ENCODE peak calls at places on chromosomes 6 and 20, in six cellular contexts. One of them, this sample, is unnamed.

GRCh38 chr20:53040678-53041674 is 68.8 kb downstream of the TSHZ2 start:
- DNase-seq in PC-9: no peak
- DNase-seq in fibroblast of the aortic adventitia: peak; percentile 59
- DNase-seq in hepatocyte: no peak
- DNase-seq in heart left ventricle: peak; percentile 53
- DNase-seq in endothelial cell: no peak
- DNase-seq in this sample: no peak

GRCh38 chr20:5410450-5410849 is 93.7 kb upstream of the PROKR2 start:
- DNase-seq in fibroblast of the aortic adventitia: no peak
- DNase-seq in PC-9: no peak
- DNase-seq in hepatocyte: no peak
- DNase-seq in endothelial cell: no peak
- DNase-seq in heart left ventricle: no peak
- DNase-seq in this sample: no peak

GRCh38 chr20:31948008-31948407 is 3.8 kb downstream of the PDRG1 start:
- DNase-seq in endothelial cell: no peak
- DNase-seq in fibroblast of the aortic adventitia: no peak
- DNase-seq in PC-9: no peak
- DNase-seq in hepatocyte: no peak
- DNase-seq in heart left ventricle: no peak
- DNase-seq in this sample: no peak

GRCh38 chr6:147506704-147507114 is 1.8 kb upstream of the SAMD5 start:
- DNase-seq in PC-9: peak; percentile 53
- DNase-seq in endothelial cell: peak; percentile 85
- DNase-seq in hepatocyte: peak; percentile 82
- DNase-seq in fibroblast of the aortic adventitia: peak; percentile 33
- DNase-seq in heart left ventricle: peak; percentile 81
- DNase-seq in this sample: no peak

GRCh38 chr20:626579-626978 is 16.5 kb upstream of the TCF15 start:
- DNase-seq in heart left ventricle: no peak
- DNase-seq in endothelial cell: no peak
- DNase-seq in fibroblast of the aortic adventitia: no peak
- DNase-seq in PC-9: no peak
- DNase-seq in hepatocyte: no peak
- DNase-seq in this sample: no peak

GRCh38 chr6:113701552-113702254 is 155.4 kb upstream of the MARCKS start:
- DNase-seq in heart left ventricle: no peak
- DNase-seq in fibroblast of the aortic adventitia: peak; percentile 62
- DNase-seq in endothelial cell: no peak
- DNase-seq in hepatocyte: no peak
- DNase-seq in PC-9: no peak
- DNase-seq in this sample: no peak

GRCh38 chr20:57693670-57694329 is 16.0 kb downstream of the PMEPA1 start:
- DNase-seq in PC-9: no peak
- DNase-seq in fibroblast of the aortic adventitia: no peak
- DNase-seq in endothelial cell: no peak
- DNase-seq in hepatocyte: no peak
- DNase-seq in heart left ventricle: no peak
- DNase-seq in this sample: no peak

GRCh38 chr6:151241853-151242252 is 2.1 kb downstream of the AKAP12 start:
- DNase-seq in endothelial cell: no peak
- DNase-seq in hepatocyte: no peak
- DNase-seq in heart left ventricle: no peak
- DNase-seq in PC-9: no peak
- DNase-seq in fibroblast of the aortic adventitia: peak; percentile 22
- DNase-seq in this sample: no peak

GRCh38 chr20:50263831-50264230 is 73.2 kb downstream of the CEBPB start:
- DNase-seq in fibroblast of the aortic adventitia: no peak
- DNase-seq in PC-9: no peak
- DNase-seq in endothelial cell: no peak
- DNase-seq in heart left ventricle: no peak
- DNase-seq in hepatocyte: no peak
- DNase-seq in this sample: no peak

GRCh38 chr6:120056085-120056484 is 706.5 kb upstream of the MAN1A1 start:
- DNase-seq in fibroblast of the aortic adventitia: no peak
- DNase-seq in heart left ventricle: no peak
- DNase-seq in hepatocyte: no peak
- DNase-seq in endothelial cell: no peak
- DNase-seq in PC-9: no peak
- DNase-seq in this sample: no peak

GRCh38 chr20:64065973-64066341 is 3.0 kb downstream of the TCEA2 start:
- DNase-seq in heart left ventricle: no peak
- DNase-seq in endothelial cell: no peak
- DNase-seq in fibroblast of the aortic adventitia: peak; percentile 59
- DNase-seq in hepatocyte: no peak
- DNase-seq in PC-9: peak; percentile 92
- DNase-seq in this sample: no peak

GRCh38 chr6:87912102-87912501 is 135.5 kb upstream of the SPACA1 start:
- DNase-seq in fibroblast of the aortic adventitia: no peak
- DNase-seq in hepatocyte: no peak
- DNase-seq in PC-9: no peak
- DNase-seq in endothelial cell: no peak
- DNase-seq in heart left ventricle: no peak
- DNase-seq in this sample: no peak

GRCh38 chr20:63005862-63006564 is 751 bp downstream of the BHLHE23 start:
- DNase-seq in endothelial cell: no peak
- DNase-seq in heart left ventricle: no peak
- DNase-seq in fibroblast of the aortic adventitia: no peak
- DNase-seq in hepatocyte: no peak
- DNase-seq in PC-9: no peak
- DNase-seq in this sample: no peak

GRCh38 chr6:83884523-83884922 is 25.0 kb downstream of the CYB5R4 start:
- DNase-seq in fibroblast of the aortic adventitia: peak; percentile 70
- DNase-seq in heart left ventricle: no peak
- DNase-seq in hepatocyte: peak; percentile 44
- DNase-seq in PC-9: no peak
- DNase-seq in endothelial cell: no peak
- DNase-seq in this sample: no peak

GRCh38 chr20:32660661-32661060 is 13.1 kb downstream of the C20orf203 start:
- DNase-seq in hepatocyte: no peak
- DNase-seq in fibroblast of the aortic adventitia: no peak
- DNase-seq in PC-9: no peak
- DNase-seq in endothelial cell: no peak
- DNase-seq in heart left ventricle: no peak
- DNase-seq in this sample: no peak

GRCh38 chr6:105886066-105886811 is 199.9 kb upstream of the PRDM1 start:
- DNase-seq in PC-9: no peak
- DNase-seq in endothelial cell: no peak
- DNase-seq in heart left ventricle: no peak
- DNase-seq in hepatocyte: no peak
- DNase-seq in fibroblast of the aortic adventitia: no peak
- DNase-seq in this sample: no peak

GRCh38 chr6:157513619-157514485 is 132.9 kb downstream of the ZDHHC14 start:
- DNase-seq in PC-9: no peak
- DNase-seq in endothelial cell: no peak
- DNase-seq in heart left ventricle: no peak
- DNase-seq in hepatocyte: no peak
- DNase-seq in fibroblast of the aortic adventitia: no peak
- DNase-seq in this sample: no peak

GRCh38 chr20:32839227-32839981 is 19.3 kb upstream of the EFCAB8 start:
- DNase-seq in endothelial cell: no peak
- DNase-seq in hepatocyte: no peak
- DNase-seq in heart left ventricle: no peak
- DNase-seq in PC-9: no peak
- DNase-seq in fibroblast of the aortic adventitia: no peak
- DNase-seq in this sample: no peak

GRCh38 chr6:26311012-26311384 is 54.0 kb upstream of the BTN3A2 start:
- DNase-seq in hepatocyte: no peak
- DNase-seq in heart left ventricle: no peak
- DNase-seq in fibroblast of the aortic adventitia: peak; percentile 59
- DNase-seq in PC-9: no peak
- DNase-seq in endothelial cell: no peak
- DNase-seq in this sample: no peak

GRCh38 chr6:82955841-82956240 is 109.8 kb downstream of the UBE3D start:
- DNase-seq in hepatocyte: no peak
- DNase-seq in PC-9: no peak
- DNase-seq in endothelial cell: no peak
- DNase-seq in heart left ventricle: no peak
- DNase-seq in fibroblast of the aortic adventitia: peak; percentile 64
- DNase-seq in this sample: no peak

GRCh38 chr6:135189344-135189743 is 8.2 kb downstream of the MYB start:
- DNase-seq in endothelial cell: no peak
- DNase-seq in hepatocyte: no peak
- DNase-seq in fibroblast of the aortic adventitia: no peak
- DNase-seq in heart left ventricle: no peak
- DNase-seq in PC-9: no peak
- DNase-seq in this sample: no peak

GRCh38 chr20:52019313-52019712 is 172.3 kb downstream of the ZFP64 start:
- DNase-seq in PC-9: no peak
- DNase-seq in fibroblast of the aortic adventitia: no peak
- DNase-seq in heart left ventricle: no peak
- DNase-seq in endothelial cell: no peak
- DNase-seq in hepatocyte: no peak
- DNase-seq in this sample: no peak

GRCh38 chr20:53162251-53162835 is 190.2 kb downstream of the TSHZ2 start:
- DNase-seq in heart left ventricle: no peak
- DNase-seq in fibroblast of the aortic adventitia: peak; percentile 34
- DNase-seq in PC-9: no peak
- DNase-seq in endothelial cell: peak; percentile 17
- DNase-seq in hepatocyte: peak; percentile 67
- DNase-seq in this sample: peak; percentile 5

GRCh38 chr6:31493875-31494694 is 3.9 kb upstream of the MICB start:
- DNase-seq in fibroblast of the aortic adventitia: peak; percentile 73
- DNase-seq in endothelial cell: peak; percentile 78
- DNase-seq in heart left ventricle: peak; percentile 91
- DNase-seq in PC-9: peak; percentile 84
- DNase-seq in hepatocyte: peak; percentile 86
- DNase-seq in this sample: no peak
- TF ChIP-seq CTCF in fibroblast of the aortic adventitia: peak; percentile 76
- TF ChIP-seq CTCF in endothelial cell: peak; percentile 45
- TF ChIP-seq CTCF in heart left ventricle: peak; percentile 85
- TF ChIP-seq CTCF in PC-9: peak; percentile 87
- TF ChIP-seq CTCF in hepatocyte: peak; percentile 82
- TF ChIP-seq CTCF in this sample: peak; percentile 93

GRCh38 chr6:6494677-6495076 is 93.8 kb upstream of the LY86 start:
- DNase-seq in heart left ventricle: peak; percentile 77
- DNase-seq in hepatocyte: peak; percentile 57
- DNase-seq in PC-9: no peak
- DNase-seq in fibroblast of the aortic adventitia: no peak
- DNase-seq in endothelial cell: peak; percentile 79
- DNase-seq in this sample: no peak
- TF ChIP-seq CTCF in heart left ventricle: peak; percentile 55
- TF ChIP-seq CTCF in hepatocyte: peak; percentile 51
- TF ChIP-seq CTCF in PC-9: no peak
- TF ChIP-seq CTCF in fibroblast of the aortic adventitia: no peak
- TF ChIP-seq CTCF in endothelial cell: peak; percentile 44
- TF ChIP-seq CTCF in this sample: no peak

DNA sequence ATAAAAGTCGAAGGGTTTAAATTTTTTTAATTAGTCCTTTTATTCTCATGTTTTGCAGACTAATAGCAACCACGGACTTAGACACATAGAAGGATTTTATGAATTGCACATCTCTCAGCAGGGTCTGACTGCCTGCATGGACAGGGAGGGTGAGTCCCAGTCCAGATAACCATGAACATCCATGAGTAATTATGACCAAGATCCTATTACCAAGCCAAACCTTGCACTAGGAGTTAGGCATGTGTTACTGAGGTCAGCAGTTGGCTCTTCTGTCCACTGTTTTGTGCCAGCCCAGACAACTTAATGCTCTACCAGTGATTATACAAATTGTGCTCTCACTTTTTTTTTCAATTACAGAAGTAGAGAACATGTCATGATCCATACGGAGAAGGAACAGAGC is 211.2 kb downstream of the MAFB start:
- DNase-seq in hepatocyte: no peak
- DNase-seq in PC-9: no peak
- DNase-seq in fibroblast of the aortic adventitia: peak; percentile 14
- DNase-seq in endothelial cell: no peak
- DNase-seq in heart left ventricle: no peak
- DNase-seq in this sample: no peak
- TF ChIP-seq CTCF in hepatocyte: no peak
- TF ChIP-seq CTCF in PC-9: no peak
- TF ChIP-seq CTCF in fibroblast of the aortic adventitia: no peak
- TF ChIP-seq CTCF in endothelial cell: no peak
- TF ChIP-seq CTCF in heart left ventricle: no peak
- TF ChIP-seq CTCF in this sample: no peak

DNA sequence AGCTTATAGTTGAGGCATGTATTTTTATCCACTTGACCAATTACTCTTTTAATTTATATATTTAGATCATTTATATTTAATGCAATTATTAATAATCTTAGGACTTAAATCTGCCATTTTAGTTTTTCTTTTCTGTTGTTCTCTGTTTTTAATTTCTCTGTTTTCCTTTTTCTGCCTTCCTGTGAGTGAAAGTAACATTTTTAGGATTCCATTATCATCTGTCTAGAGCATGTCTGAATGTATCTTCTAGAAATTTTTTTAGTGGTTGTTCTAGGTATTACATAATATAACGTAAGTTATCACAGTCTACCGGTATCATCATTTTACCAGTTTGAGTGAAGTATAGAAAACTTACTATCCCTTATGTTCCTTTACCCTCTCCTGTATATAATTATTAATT is 197.3 kb downstream of the UNC5CL start:
- DNase-seq in heart left ventricle: no peak
- DNase-seq in hepatocyte: no peak
- DNase-seq in endothelial cell: no peak
- DNase-seq in fibroblast of the aortic adventitia: no peak
- DNase-seq in PC-9: no peak
- DNase-seq in this sample: no peak
- TF ChIP-seq CTCF in heart left ventricle: peak; percentile 48
- TF ChIP-seq CTCF in hepatocyte: no peak
- TF ChIP-seq CTCF in endothelial cell: peak; percentile 57
- TF ChIP-seq CTCF in fibroblast of the aortic adventitia: no peak
- TF ChIP-seq CTCF in PC-9: no peak
- TF ChIP-seq CTCF in this sample: no peak

GRCh38 chr6:723540-723939 is 30.6 kb upstream of the EXOC2 start:
- DNase-seq in heart left ventricle: no peak
- DNase-seq in fibroblast of the aortic adventitia: no peak
- DNase-seq in endothelial cell: no peak
- DNase-seq in PC-9: no peak
- DNase-seq in hepatocyte: no peak
- DNase-seq in this sample: no peak
- TF ChIP-seq CTCF in heart left ventricle: no peak
- TF ChIP-seq CTCF in fibroblast of the aortic adventitia: peak; percentile 24
- TF ChIP-seq CTCF in endothelial cell: no peak
- TF ChIP-seq CTCF in PC-9: no peak
- TF ChIP-seq CTCF in hepatocyte: no peak
- TF ChIP-seq CTCF in this sample: no peak

DNA sequence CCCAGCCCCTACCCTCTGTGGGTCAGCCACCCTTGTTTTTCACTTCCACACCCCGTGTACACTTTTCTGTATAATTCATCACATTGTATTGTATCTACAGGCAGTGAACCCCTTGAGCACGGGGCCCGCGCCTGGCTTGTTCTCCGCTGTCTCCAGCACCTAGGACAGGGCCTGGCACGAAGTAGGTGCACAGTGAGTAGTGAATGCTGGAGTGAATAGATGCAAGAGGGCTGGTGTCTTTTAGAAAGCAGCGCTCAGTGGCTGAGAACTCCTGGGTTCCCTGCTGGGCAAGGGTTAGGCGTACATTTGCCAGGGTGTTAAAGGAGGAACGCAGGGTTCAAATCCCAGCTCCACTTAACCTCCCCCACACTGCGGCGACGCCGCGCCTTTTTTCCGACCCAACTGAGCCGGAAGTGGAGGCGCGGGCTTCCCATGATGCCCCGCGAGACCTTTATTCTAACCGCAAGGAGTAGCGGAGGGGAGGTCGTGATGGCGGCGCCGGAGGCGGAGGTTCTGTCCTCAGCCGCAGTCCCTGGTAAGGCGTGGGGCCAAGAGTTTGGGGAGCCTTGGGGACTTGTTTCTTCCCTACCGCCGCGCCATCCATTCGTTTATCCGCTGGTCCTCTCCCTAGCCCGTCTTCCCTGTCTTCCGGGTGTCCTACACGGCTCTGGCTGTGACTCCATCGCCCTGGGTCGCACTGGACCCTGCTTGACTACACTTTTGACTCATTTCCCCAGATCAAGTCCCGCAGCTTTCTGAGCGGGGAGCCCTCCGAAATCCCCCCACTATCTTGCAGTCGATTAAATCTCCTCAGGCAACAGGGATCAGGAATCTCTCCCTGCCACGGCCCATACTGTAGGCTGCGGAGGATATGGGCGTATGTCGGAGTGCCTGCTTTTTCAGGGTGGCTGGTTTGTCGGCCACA is at the start of gene MAD2L1BP:
- DNase-seq in fibroblast of the aortic adventitia: peak; percentile 60
- DNase-seq in endothelial cell: peak; percentile 71
- DNase-seq in hepatocyte: peak; percentile 91
- DNase-seq in PC-9: peak; percentile 58
- DNase-seq in heart left ventricle: peak; percentile 92
- DNase-seq in this sample: no peak
- TF ChIP-seq CTCF in fibroblast of the aortic adventitia: no peak
- TF ChIP-seq CTCF in endothelial cell: no peak
- TF ChIP-seq CTCF in hepatocyte: no peak
- TF ChIP-seq CTCF in PC-9: no peak
- TF ChIP-seq CTCF in heart left ventricle: no peak
- TF ChIP-seq CTCF in this sample: no peak